ENCODE peak calls at places on chromosome 2, in six cellular contexts. X, N, T, Z, C and B are unnamed samples.

GRCh38 chr2:134170269-134170668 is 83.6 kb upstream of the MGAT5 start:
- DNase-seq in X (no peak), N (no peak), T (no peak), Z (no peak), C (no peak), B (no peak)

GRCh38 chr2:239234151-239234825 is 166.5 kb downstream of the HDAC4 start:
- DNase-seq in X (no peak), N (no peak), T (no peak), Z (no peak), C (no peak), B (no peak)

GRCh38 chr2:67895171-67895941 is 167.4 kb downstream of the C1D start:
- DNase-seq in X (no peak), N (no peak), T (no peak), Z (no peak), C (peak; percentile 25), B (no peak)

GRCh38 chr2:176553685-176554106 is 284.5 kb downstream of the MTX2 start:
- DNase-seq in X (peak; percentile 73), N (no peak), T (peak; percentile 75), Z (no peak), C (peak; percentile 56), B (peak; percentile 46)

GRCh38 chr2:234828382-234829073 is 123.3 kb upstream of the SH3BP4 start:
- DNase-seq in X (no peak), N (no peak), T (no peak), Z (no peak), C (no peak), B (no peak)

GRCh38 chr2:151900261-151900660 is 72.0 kb upstream of the ARL5A start:
- DNase-seq in X (no peak), N (no peak), T (peak; percentile 6), Z (no peak), C (no peak), B (no peak)

GRCh38 chr2:127082974-127083373 is 24.0 kb downstream of the BIN1 start:
- DNase-seq in X (peak; percentile 82), N (no peak), T (no peak), Z (no peak), C (no peak), B (no peak)

GRCh38 chr2:56449449-56449860 is 265.7 kb downstream of the CCDC85A start:
- DNase-seq in X (no peak), N (no peak), T (peak; percentile 26), Z (no peak), C (no peak), B (no peak)

GRCh38 chr2:205763708-205764501 is 81.6 kb downstream of the NRP2 start:
- DNase-seq in X (peak; percentile 90), N (peak; percentile 7), T (peak; percentile 67), Z (no peak), C (peak; percentile 45), B (no peak)

GRCh38 chr2:183112575-183112974 is 11.7 kb upstream of the NUP35 start:
- DNase-seq in X (peak; percentile 6), N (no peak), T (no peak), Z (no peak), C (no peak), B (no peak)

GRCh38 chr2:219358170-219359075 is 25.9 kb upstream of the RESP18 start:
- DNase-seq in X (no peak), N (no peak), T (no peak), Z (no peak), C (no peak), B (no peak)

GRCh38 chr2:154443919-154444318 is 254.6 kb upstream of the KCNJ3 start:
- DNase-seq in X (no peak), N (no peak), T (no peak), Z (no peak), C (no peak), B (no peak)

GRCh38 chr2:148674063-148675020 is 29.8 kb downstream of the EPC2 start:
- DNase-seq in X (no peak), N (peak; percentile 43), T (peak; percentile 44), Z (peak; percentile 5), C (no peak), B (peak; percentile 43)

GRCh38 chr2:231604101-231604684 is 11.5 kb downstream of the TEX44 start:
- DNase-seq in X (no peak), N (no peak), T (no peak), Z (peak; percentile 11), C (peak; percentile 66), B (no peak)

GRCh38 chr2:100588071-100588786 is 25.4 kb downstream of the PDCL3 start:
- DNase-seq in X (peak; percentile 82), N (peak; percentile 73), T (peak; percentile 38), Z (no peak), C (no peak), B (peak; percentile 34)

GRCh38 chr2:106098664-106099063 is 95.4 kb downstream of the UXS1 start:
- DNase-seq in X (no peak), N (no peak), T (no peak), Z (no peak), C (no peak), B (no peak)

GRCh38 chr2:96107883-96108551 is 8.4 kb downstream of the ADRA2B start:
- DNase-seq in X (no peak), N (no peak), T (no peak), Z (peak; percentile 1), C (no peak), B (no peak)

GRCh38 chr2:18093196-18093595 is 214.7 kb downstream of the KCNS3 start:
- DNase-seq in X (no peak), N (no peak), T (no peak), Z (no peak), C (no peak), B (no peak)

GRCh38 chr2:20391951-20392699 is 41.5 kb upstream of the PUM2 start:
- DNase-seq in X (no peak), N (no peak), T (peak; percentile 44), Z (no peak), C (no peak), B (no peak)

GRCh38 chr2:116716444-116716843 is 1098.0 kb upstream of the DDX18 start:
- DNase-seq in X (no peak), N (no peak), T (no peak), Z (no peak), C (no peak), B (no peak)

GRCh38 chr2:183995632-183996031 is 602.7 kb upstream of the ZNF804A start:
- DNase-seq in X (no peak), N (no peak), T (peak; percentile 50), Z (no peak), C (no peak), B (no peak)

GRCh38 chr2:185208261-185208660 is 530.3 kb upstream of the FSIP2 start:
- DNase-seq in X (no peak), N (no peak), T (peak; percentile 17), Z (no peak), C (no peak), B (peak; percentile 4)

GRCh38 chr2:234771176-234771575 is 180.6 kb upstream of the SH3BP4 start:
- DNase-seq in X (no peak), N (no peak), T (no peak), Z (no peak), C (no peak), B (no peak)

GRCh38 chr2:102224824-102225739 is 38.3 kb downstream of the IL1RL2 start:
- DNase-seq in X (no peak), N (no peak), T (peak; percentile 16), Z (no peak), C (no peak), B (no peak)

GRCh38 chr2:26238301-26238958 is 6.0 kb downstream of the HADHA start:
- DNase-seq in X (peak; percentile 42), N (no peak), T (no peak), Z (no peak), C (no peak), B (no peak)

DNA sequence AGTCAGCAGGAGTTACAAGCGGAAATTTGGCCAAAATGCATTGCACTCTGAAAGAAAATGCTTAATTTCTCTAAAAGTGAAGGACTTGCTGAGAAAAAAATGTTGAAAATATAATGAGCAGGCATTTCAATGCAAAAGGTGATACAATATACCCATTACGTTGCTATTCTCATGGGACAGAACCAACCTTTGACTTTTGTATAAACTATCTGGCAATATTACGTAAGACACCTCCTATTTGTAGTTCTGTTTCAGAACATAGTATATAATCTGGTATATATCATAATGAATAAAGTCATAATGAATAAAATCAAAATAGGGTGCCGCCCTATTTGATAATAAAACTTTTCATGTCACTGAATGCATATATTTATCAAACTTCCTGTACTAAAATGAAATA is 286.2 kb upstream of the SESTD1 start:
- DNase-seq in X (no peak), N (no peak), T (no peak), Z (no peak), C (no peak), B (no peak)
- H3K4me3 ChIP-seq in X (no peak overlapping the region), N (no peak overlapping the region), T (no peak overlapping the region), Z (no peak overlapping the region), C (no peak overlapping the region), B (no peak overlapping the region)

GRCh38 chr2:179460101-179460500 is 195.5 kb upstream of the SESTD1 start:
- DNase-seq in X (peak; percentile 69), N (no peak), T (peak; percentile 9), Z (no peak), C (no peak), B (no peak)
- H3K4me3 ChIP-seq in X (no peak overlapping the region), N (no peak overlapping the region), T (no peak overlapping the region), Z (no peak overlapping the region), C (no peak overlapping the region), B (no peak overlapping the region)

GRCh38 chr2:63789318-63790051 is 52.2 kb upstream of the UGP2 start:
- DNase-seq in X (peak; percentile 30), N (no peak), T (no peak), Z (no peak), C (no peak), B (no peak)

GRCh38 chr2:63792523-63792922 is 49.2 kb upstream of the UGP2 start:
- DNase-seq in X (peak; percentile 75), N (no peak), T (peak; percentile 25), Z (no peak), C (no peak), B (no peak)

GRCh38 chr2:63791387-63791786 is 50.3 kb upstream of the UGP2 start:
- DNase-seq in X (no peak), N (no peak), T (no peak), Z (no peak), C (no peak), B (no peak)

GRCh38 chr2:63790491-63790890 is 51.2 kb upstream of the UGP2 start:
- DNase-seq in X (peak; percentile 23), N (no peak), T (no peak), Z (no peak), C (no peak), B (no peak)

DNA sequence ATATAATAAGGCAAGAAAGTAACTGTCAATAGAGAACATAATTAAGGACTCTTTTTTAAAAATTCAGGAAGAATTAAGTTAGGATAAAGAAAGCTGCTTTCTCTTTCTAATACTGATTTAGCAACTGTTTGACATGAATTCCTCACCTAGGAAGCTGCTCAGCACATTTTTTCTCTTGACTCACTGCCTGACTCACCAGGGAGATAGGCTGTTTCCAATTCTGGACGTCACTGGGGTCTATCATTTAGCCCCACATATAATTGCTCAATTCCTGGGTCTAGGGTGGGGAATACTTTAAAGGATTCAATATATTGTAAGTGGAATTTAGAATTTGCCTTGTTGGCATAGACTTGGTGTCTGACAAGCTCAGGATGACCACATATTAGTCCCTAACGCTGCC is 50.8 kb upstream of the UGP2 start:
- DNase-seq in X (peak; percentile 90), N (no peak), T (peak; percentile 29), Z (no peak), C (no peak), B (no peak)
- H3K4me3 ChIP-seq in X (no peak overlapping the region), N (no peak overlapping the region), T (no peak overlapping the region), Z (no peak overlapping the region), C (no peak overlapping the region), B (no peak overlapping the region)

DNA sequence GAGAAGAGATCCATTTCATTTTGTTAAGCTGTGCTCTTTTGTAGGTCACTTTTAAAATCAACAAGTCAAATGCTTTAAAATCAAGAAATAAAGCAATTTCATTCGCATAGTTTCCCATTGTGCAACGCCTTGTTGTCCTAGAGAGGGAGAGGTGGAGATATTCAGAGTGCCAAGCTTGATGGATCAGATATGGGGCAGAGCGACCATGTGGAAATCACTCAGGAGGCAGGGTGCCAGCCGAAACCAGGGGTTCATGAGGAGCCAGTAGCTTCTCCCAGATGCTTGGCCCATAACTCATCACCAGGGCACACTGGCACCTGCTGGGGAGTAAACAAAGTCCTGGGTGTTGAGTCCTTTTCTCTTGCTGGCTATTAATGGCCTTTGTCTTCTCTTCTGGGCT is 53.0 kb upstream of the ASAP2 start:
- DNase-seq in X (peak; percentile 39), N (no peak), T (no peak), Z (no peak), C (no peak), B (no peak)
- H3K4me3 ChIP-seq in X (no peak overlapping the region), N (no peak overlapping the region), T (no peak overlapping the region), Z (no peak overlapping the region), C (no peak overlapping the region), B (no peak overlapping the region)